ENCODE peak calls at places on chromosome 2, in four cellular contexts. D is K562, E is HCT116, L is HepG2. Q is an unnamed sample. For H3K27me3, the result is how much of the 10 kb centered on the place peaks cover.

GRCh38 chr2:126901459-126901858 is 2.8 kb downstream of the TEX51 start:
- DNase-seq in D (no peak), E (no peak), L (no peak), Q (no peak)

GRCh38 chr2:227163998-227164744 is at the start of the genes COL4A3 and COL4A4:
- DNase-seq in D (no peak), E (peak), L (no peak), Q (no peak)

GRCh38 chr2:201257941-201258665 is 2.2 kb upstream of the CASP8 start:
- DNase-seq in D (peak), E (peak), L (peak), Q (peak)

GRCh38 chr2:217314021-217314460 is 454.2 kb upstream of the TNP1 start:
- DNase-seq in D (no peak), E (no peak), L (no peak), Q (no peak)

GRCh38 chr2:30180230-30180629 is 33.4 kb downstream of the YPEL5 start:
- DNase-seq in D (no peak), E (no peak), L (no peak), Q (no peak)

GRCh38 chr2:241300000-241300399 is 15.5 kb downstream of the HDLBP start:
- DNase-seq in D (peak), E (no peak), L (no peak), Q (no peak)

GRCh38 chr2:154554046-154554445 is 144.4 kb upstream of the KCNJ3 start:
- DNase-seq in D (no peak), E (no peak), L (no peak), Q (no peak)

GRCh38 chr2:68274022-68274421 is 21.7 kb upstream of the PPP3R1 start:
- DNase-seq in D (no peak), E (no peak), L (no peak), Q (no peak)

GRCh38 chr2:84613082-84613481 is 96.8 kb downstream of the DNAH6 start:
- DNase-seq in D (no peak), E (peak), L (peak), Q (no peak)

GRCh38 chr2:119606674-119607073 is 62.4 kb downstream of the CFAP221 start:
- DNase-seq in D (no peak), E (no peak), L (no peak), Q (no peak)

GRCh38 chr2:54903736-54904554 is 146.3 kb downstream of the RTN4 start:
- DNase-seq in D (no peak), E (peak), L (no peak), Q (peak)

GRCh38 chr2:75238670-75239330 is 39.5 kb upstream of the TACR1 start:
- DNase-seq in D (no peak), E (no peak), L (no peak), Q (peak)

GRCh38 chr2:138276367-138276766 is 225.2 kb upstream of the SPOPL start:
- DNase-seq in D (no peak), E (no peak), L (peak), Q (no peak)

GRCh38 chr2:39356922-39357639 is 80.0 kb downstream of the MAP4K3 start:
- DNase-seq in D (no peak), E (no peak), L (no peak), Q (no peak)

GRCh38 chr2:20551945-20552328 is 99.0 kb downstream of the HS1BP3 start:
- DNase-seq in D (no peak), E (no peak), L (no peak), Q (no peak)

GRCh38 chr2:203814661-203815540 is 52.7 kb upstream of the CTLA4 start:
- DNase-seq in D (peak), E (peak), L (peak), Q (peak)

GRCh38 chr2:127208313-127208712 is 11.8 kb downstream of the CYP27C1 start:
- DNase-seq in D (no peak), E (no peak), L (no peak), Q (no peak)

GRCh38 chr2:186827426-186827825 is 21.5 kb downstream of the ZSWIM2 start:
- DNase-seq in D (no peak), E (no peak), L (no peak), Q (no peak)

GRCh38 chr2:232898592-232899541 is 28.8 kb downstream of the SNORC start:
- DNase-seq in D (no peak), E (no peak), L (no peak), Q (no peak)

GRCh38 chr2:180319586-180320405 is 312.7 kb upstream of the CWC22 start:
- DNase-seq in D (no peak), E (no peak), L (no peak), Q (no peak)

GRCh38 chr2:118044103-118044716 is 30.3 kb upstream of the CCDC93 start:
- DNase-seq in D (no peak), E (no peak), L (no peak), Q (no peak)

GRCh38 chr2:170514140-170514539 is 201.0 kb upstream of the SP5 start:
- DNase-seq in D (no peak), E (no peak), L (no peak), Q (no peak)

GRCh38 chr2:232809349-232810124 is 33.2 kb upstream of the KCNJ13 start:
- DNase-seq in D (no peak), E (no peak), L (no peak), Q (no peak)

GRCh38 chr2:124805060-124805459 is 780.0 kb downstream of the CNTNAP5 start:
- DNase-seq in D (no peak), E (no peak), L (no peak), Q (no peak)

GRCh38 chr2:8671176-8671575 is 10.7 kb upstream of the ID2 start:
- DNase-seq in D (no peak), E (no peak), L (no peak), Q (no peak)

GRCh38 chr2:149170156-149170555 is 131.7 kb downstream of the LYPD6B start:
- DNase-seq in D (no peak), E (no peak), L (no peak), Q (no peak)

GRCh38 chr2:45004569-45005181 is 4.6 kb downstream of the SIX2 start:
- DNase-seq in D (no peak), E (no peak), L (no peak), Q (no peak)

GRCh38 chr2:232211743-232212686 is 166.5 kb upstream of the ALPP start:
- DNase-seq in D (no peak), E (no peak), L (no peak), Q (no peak)

GRCh38 chr2:48589170-48589767 is 28.4 kb upstream of the GTF2A1L start:
- DNase-seq in D (peak), E (peak), L (peak), Q (peak)

GRCh38 chr2:148201075-148202004 is 180.4 kb downstream of the MBD5 start:
- DNase-seq in D (peak), E (peak), L (peak), Q (no peak)

GRCh38 chr2:53434487-53434886 is 333.1 kb upstream of the CHAC2 start:
- DNase-seq in D (no peak), E (no peak), L (no peak), Q (no peak)

GRCh38 chr2:201158111-201158929 is 24.6 kb upstream of the CASP10 start:
- DNase-seq in D (peak), E (peak), L (peak), Q (peak)

GRCh38 chr2:152646775-152647174 is 70.5 kb downstream of the PRPF40A start:
- DNase-seq in D (no peak), E (no peak), L (peak), Q (peak)

GRCh38 chr2:205361272-205361671 is 321.0 kb upstream of the NRP2 start:
- DNase-seq in D (no peak), E (no peak), L (no peak), Q (no peak)

GRCh38 chr2:143493339-143493738 is 364.1 kb downstream of the ARHGAP15 start:
- DNase-seq in D (no peak), E (no peak), L (no peak), Q (no peak)

DNA sequence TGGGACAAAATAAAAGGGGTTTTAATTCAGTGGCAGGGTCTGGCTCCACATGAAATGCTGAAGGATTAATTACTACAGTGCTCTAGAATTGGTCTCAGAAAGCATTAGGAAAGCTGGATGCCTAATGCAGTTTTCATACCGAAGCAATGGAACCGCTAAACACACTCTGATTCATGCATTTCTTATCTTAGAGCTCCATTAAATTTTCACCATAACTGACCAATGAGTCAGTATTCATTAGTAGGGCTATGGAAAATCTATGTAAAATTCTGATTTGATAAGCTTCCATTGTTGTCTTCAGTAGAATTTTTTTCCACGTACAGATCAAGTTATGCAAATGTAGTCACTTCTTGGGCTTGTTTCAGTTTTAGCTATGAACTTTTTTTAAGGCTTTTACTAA is 359.9 kb downstream of the ARHGAP15 start:
- DNase-seq in D (no peak), E (no peak), L (no peak), Q (no peak)
- H3K27ac ChIP-seq in D (no peak), E (no peak), L (no peak), Q (no peak)

GRCh38 chr2:109127556-109127955 is 1.4 kb upstream of the SH3RF3 start:
- DNase-seq in D (no peak), E (no peak), L (no peak), Q (no peak)

GRCh38 chr2:109129356-109129920 is 433 bp downstream of the SH3RF3 start:
- DNase-seq in D (no peak), E (no peak), L (no peak), Q (no peak)

GRCh38 chr2:109129921-109130725 is 1.1 kb downstream of the SH3RF3 start:
- DNase-seq in D (no peak), E (no peak), L (no peak), Q (no peak)

GRCh38 chr2:109128048-109128465 is 948 bp upstream of the SH3RF3 start:
- DNase-seq in D (peak), E (peak), L (peak), Q (peak)

GRCh38 chr2:109128466-109129355 is at the start of gene SH3RF3:
- DNase-seq in D (no peak), E (no peak), L (no peak), Q (no peak)
- H3K27me3 ChIP-seq in D (under half), E (under half), L (under half), Q (under half)

GRCh38 chr2:168624028-168624427 is 168.0 kb downstream of the CERS6 start:
- DNase-seq in D (no peak), E (no peak), L (no peak), Q (no peak)

GRCh38 chr2:168626096-168626495 is 170.0 kb downstream of the CERS6 start:
- DNase-seq in D (no peak), E (no peak), L (no peak), Q (no peak)

GRCh38 chr2:168622559-168622958 is 166.5 kb downstream of the CERS6 start:
- DNase-seq in D (no peak), E (no peak), L (peak), Q (no peak)

GRCh38 chr2:168626610-168627009 is 170.5 kb downstream of the CERS6 start:
- DNase-seq in D (no peak), E (no peak), L (no peak), Q (no peak)
- TF ChIP-seq TCF7L2 in D (no peak), E (no peak), L (no peak), Q (no peak)

GRCh38 chr2:43418673-43419072 is 177.2 kb downstream of the THADA start:
- DNase-seq in D (no peak), E (no peak), L (no peak), Q (no peak)
- H3K27ac ChIP-seq in D (no peak), E (no peak), L (no peak), Q (no peak)

GRCh38 chr2:218877891-218878290 is 2.8 kb upstream of the WNT10A start:
- DNase-seq in D (no peak), E (no peak), L (no peak), Q (no peak)
- H3K27me3 ChIP-seq in D (under half), E (under half), L (under half), Q (under half)